ENCODE peak calls at places on chromosomes 6 and 20, in six cellular contexts. Z is activated T-helper 1 cell treated with anti-CD3 and anti-CD28 coated beads, Interleukin-2, amount 50 U/mL, for 16 hours; A is transverse colon; D is EL; L is DMS53; K is activated T-helper 2 cell treated with anti-CD3 and anti-CD28 coated beads, Interferon-gamma antibody, Interleukin-2, Interleukin-4, amounts not matched to agents 10 μg/mL and 5 μg/mL and 100 μg/mL, durations not matched to agents 14 hours and 24 hours and 36 hours. P is an unnamed sample.
A peak's percentile ranks its signal among the peaks of the same experiment; 100 is the strongest.

GRCh38 chr6:24935753-24936152 is at the start of gene RIPOR2:
- DNase-seq in A (peak; percentile 47), Z (peak; percentile 58), K (peak; percentile 69), L (no peak), D (no peak), P (no peak)

GRCh38 chr6:35729722-35730121 is 7.1 kb upstream of the ARMC12 start:
- DNase-seq in Z (no peak), K (no peak), L (no peak), A (peak; percentile 69), D (no peak), P (no peak)

GRCh38 chr6:90220273-90220672 is 76.4 kb downstream of the BACH2 start:
- DNase-seq in L (peak; percentile 46), A (no peak), D (no peak), K (no peak), Z (no peak), P (no peak)

GRCh38 chr6:146357578-146358340 is 185.9 kb upstream of the RAB32 start:
- DNase-seq in Z (no peak), A (no peak), L (peak; percentile 10), K (no peak), D (peak; percentile 77), P (no peak)

GRCh38 chr6:145814035-145814500 is 527 bp downstream of the FBXO30 start:
- DNase-seq in D (peak; percentile 57), Z (no peak), K (no peak), L (peak; percentile 66), A (peak; percentile 33), P (peak; percentile 38)

GRCh38 chr6:40856271-40856670 is 182.8 kb downstream of the UNC5CL start:
- DNase-seq in K (no peak), Z (no peak), A (no peak), D (no peak), L (no peak), P (no peak)

GRCh38 chr6:14068133-14068532 is 49.4 kb upstream of the CD83 start:
- DNase-seq in L (no peak), Z (no peak), D (peak; percentile 87), K (no peak), A (no peak), P (no peak)

GRCh38 chr20:33730946-33731692 is 677 bp upstream of the ZNF341 start:
- DNase-seq in K (no peak), A (no peak), Z (peak; percentile 3), L (no peak), D (no peak), P (no peak)

GRCh38 chr6:161091151-161091550 is 99.6 kb downstream of the MAP3K4 start:
- DNase-seq in K (no peak), L (no peak), A (no peak), Z (no peak), D (no peak), P (no peak)

GRCh38 chr6:29071831-29072723 is 15.0 kb downstream of the OR2B3 start:
- DNase-seq in D (peak; percentile 44), K (no peak), A (peak; percentile 8), Z (no peak), L (peak; percentile 81), P (no peak)

GRCh38 chr20:9510926-9511325 is 3.5 kb upstream of the LAMP5 start:
- DNase-seq in L (no peak), Z (no peak), A (no peak), K (no peak), D (no peak), P (no peak)

GRCh38 chr6:88179692-88180091 is 13.5 kb upstream of the CNR1 start:
- DNase-seq in A (no peak), D (no peak), Z (no peak), L (peak; percentile 55), K (no peak), P (no peak)